ENCODE peak calls at places on chromosome 15, in five cellular contexts. D, C, Z, V and K are unnamed samples.

GRCh38 chr15:63077952-63078351 is 35.4 kb downstream of the TPM1 start:
- DNase-seq in D (no peak), C (no peak), Z (no peak), V (no peak), K (no peak)

GRCh38 chr15:51267047-51267713 is 71.2 kb downstream of the CYP19A1 start:
- DNase-seq in D (no peak), C (peak; percentile 49), Z (no peak), V (no peak), K (peak; percentile 58)

GRCh38 chr15:45399381-45400212 is 21.3 kb upstream of the GATM start:
- DNase-seq in D (no peak), C (peak; percentile 89), Z (peak; percentile 52), V (no peak), K (peak; percentile 73)

GRCh38 chr15:85750319-85750806 is 44.4 kb downstream of the KLHL25 start:
- DNase-seq in D (no peak), C (no peak), Z (no peak), V (peak; percentile 90), K (no peak)

GRCh38 chr15:31574761-31575160 is 248.1 kb downstream of the KLF13 start:
- DNase-seq in D (no peak), C (no peak), Z (no peak), V (no peak), K (no peak)

GRCh38 chr15:82643992-82644391 is 3.2 kb downstream of the CPEB1 start:
- DNase-seq in D (no peak), C (no peak), Z (no peak), V (no peak), K (no peak)

GRCh38 chr15:85314653-85315052 is 65.8 kb upstream of the AKAP13 start:
- DNase-seq in D (no peak), C (no peak), Z (no peak), V (no peak), K (no peak)

GRCh38 chr15:31247404-31247803 is 79.2 kb upstream of the KLF13 start:
- DNase-seq in D (no peak), C (no peak), Z (no peak), V (no peak), K (no peak)

GRCh38 chr15:66885281-66885915 is 180.0 kb upstream of the SMAD3 start:
- DNase-seq in D (no peak), C (no peak), Z (no peak), V (peak; percentile 68), K (no peak)

GRCh38 chr15:65338366-65338765 is 33.9 kb downstream of the RNU5B-1 start:
- DNase-seq in D (no peak), C (no peak), Z (no peak), V (no peak), K (no peak)

GRCh38 chr15:61226313-61227250 is 2.5 kb downstream of the RORA start:
- DNase-seq in D (no peak), C (peak; percentile 12), Z (no peak), V (no peak), K (peak; percentile 15)

GRCh38 chr15:83767786-83768185 is 113.9 kb downstream of the ADAMTSL3 start:
- DNase-seq in D (no peak), C (no peak), Z (no peak), V (no peak), K (no peak)

GRCh38 chr15:66621491-66622467 is 56.0 kb upstream of the LCTL start:
- DNase-seq in D (no peak), C (peak; percentile 68), Z (no peak), V (no peak), K (no peak)

GRCh38 chr15:50238263-50238662 is 27.3 kb downstream of the HDC start:
- DNase-seq in D (no peak), C (no peak), Z (no peak), V (no peak), K (no peak)

GRCh38 chr15:60614862-60615771 is 136.2 kb upstream of the ICE2 start:
- DNase-seq in D (no peak), C (no peak), Z (no peak), V (no peak), K (no peak)

GRCh38 chr15:76376816-76377215 is 40.2 kb downstream of the ISL2 start:
- DNase-seq in D (no peak), C (no peak), Z (no peak), V (no peak), K (no peak)

GRCh38 chr15:36401586-36401966 is 177.8 kb upstream of the CDIN1 start:
- DNase-seq in D (no peak), C (no peak), Z (no peak), V (no peak), K (no peak)

GRCh38 chr15:67024322-67024997 is 40.9 kb upstream of the SMAD3 start:
- DNase-seq in D (peak; percentile 85), C (peak; percentile 98), Z (peak; percentile 93), V (peak; percentile 87), K (peak; percentile 97)

GRCh38 chr15:88465633-88466219 is 1.5 kb downstream of the MRPL46 start:
- DNase-seq in D (peak; percentile 17), C (peak; percentile 77), Z (peak; percentile 73), V (no peak), K (peak; percentile 88)

GRCh38 chr15:42385980-42386695 is 26.8 kb downstream of the CAPN3 start:
- DNase-seq in D (no peak), C (no peak), Z (no peak), V (no peak), K (no peak)

GRCh38 chr15:85421116-85421925 is 40.9 kb downstream of the AKAP13 start:
- DNase-seq in D (no peak), C (no peak), Z (no peak), V (no peak), K (no peak)

GRCh38 chr15:39597336-39597735 is 16.5 kb downstream of the THBS1 start:
- DNase-seq in D (no peak), C (no peak), Z (no peak), V (no peak), K (no peak)

GRCh38 chr15:94238539-94239118 is 7.3 kb downstream of the MCTP2 start:
- DNase-seq in D (no peak), C (no peak), Z (no peak), V (no peak), K (no peak)

GRCh38 chr15:64046347-64047153 is at the start of gene DAPK2:
- DNase-seq in D (no peak), C (peak; percentile 89), Z (peak; percentile 56), V (no peak), K (peak; percentile 41)

GRCh38 chr15:94306700-94307650 is 75.6 kb downstream of the MCTP2 start:
- DNase-seq in D (no peak), C (no peak), Z (peak; percentile 81), V (no peak), K (no peak)

GRCh38 chr15:82044373-82045178 is 1.2 kb downstream of the MEX3B start:
- DNase-seq in D (peak; percentile 36), C (peak; percentile 81), Z (peak; percentile 32), V (no peak), K (peak; percentile 39)

GRCh38 chr15:88605507-88606436 is 15.4 kb upstream of the AEN start:
- DNase-seq in D (no peak), C (peak; percentile 70), Z (peak; percentile 20), V (no peak), K (peak; percentile 63)

GRCh38 chr15:47727676-47728075 is 10.4 kb downstream of the SEMA6D start:
- DNase-seq in D (no peak), C (no peak), Z (no peak), V (no peak), K (no peak)

DNA sequence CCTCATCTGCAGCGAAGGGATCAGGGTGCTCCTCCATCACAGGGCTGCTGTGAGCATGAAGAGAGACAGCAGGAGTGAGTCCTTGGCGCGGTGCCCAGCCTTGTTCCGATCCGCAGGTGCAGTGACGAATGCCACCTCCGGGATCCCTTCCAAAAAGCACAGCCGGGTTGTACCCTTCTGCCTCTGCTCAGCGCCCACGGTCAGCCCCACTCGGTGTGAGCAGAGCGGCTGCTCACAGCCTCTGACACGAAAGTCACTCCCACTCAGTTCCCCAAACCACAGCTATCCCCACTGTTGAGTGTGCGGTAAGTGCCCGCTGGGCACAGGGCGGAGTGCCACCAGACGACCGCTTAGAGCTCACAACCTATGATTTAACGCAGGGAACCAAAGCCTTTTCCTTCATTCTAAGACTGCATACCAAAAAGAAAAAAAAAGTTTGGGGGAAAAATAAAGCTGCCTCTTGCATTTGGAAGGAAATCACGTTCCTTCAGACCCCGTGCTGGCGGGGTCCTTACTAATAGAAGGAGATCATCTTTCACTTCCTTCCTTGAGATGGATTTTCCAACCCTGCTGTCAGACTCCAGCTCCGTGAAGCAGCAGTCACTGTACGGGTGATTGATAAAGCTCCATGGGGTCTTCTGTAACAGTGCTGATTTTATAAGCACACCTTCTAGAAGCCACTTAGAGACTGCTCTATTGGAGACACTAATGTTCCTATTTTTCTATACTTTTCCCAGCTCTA is 34.7 kb upstream of the TUBGCP5 start:
- DNase-seq in D (no peak), C (no peak), Z (peak; percentile 15), V (no peak), K (no peak)
- H3K4me3 ChIP-seq in D (no peak overlapping the region), C (no peak overlapping the region), Z (no peak overlapping the region), V (no peak overlapping the region), K (no peak overlapping the region)

GRCh38 chr15:40826123-40827075 is 2.1 kb downstream of the PPP1R14D start:
- DNase-seq in D (no peak), C (peak; percentile 57), Z (no peak), V (no peak), K (peak; percentile 34)
- H3K4me3 ChIP-seq in D (no peak overlapping the region), C (no peak overlapping the region), Z (no peak overlapping the region), V (no peak overlapping the region), K (no peak overlapping the region)

GRCh38 chr15:70447081-70447480 is 316.3 kb downstream of the UACA start:
- DNase-seq in D (no peak), C (no peak), Z (no peak), V (no peak), K (no peak)

GRCh38 chr15:70447511-70447910 is 315.8 kb downstream of the UACA start:
- DNase-seq in D (no peak), C (no peak), Z (no peak), V (no peak), K (no peak)

GRCh38 chr15:70449311-70450141 is 313.8 kb downstream of the UACA start:
- DNase-seq in D (no peak), C (no peak), Z (no peak), V (no peak), K (no peak)

GRCh38 chr15:70450142-70450443 is 313.3 kb downstream of the UACA start:
- DNase-seq in D (no peak), C (no peak), Z (no peak), V (no peak), K (no peak)

DNA sequence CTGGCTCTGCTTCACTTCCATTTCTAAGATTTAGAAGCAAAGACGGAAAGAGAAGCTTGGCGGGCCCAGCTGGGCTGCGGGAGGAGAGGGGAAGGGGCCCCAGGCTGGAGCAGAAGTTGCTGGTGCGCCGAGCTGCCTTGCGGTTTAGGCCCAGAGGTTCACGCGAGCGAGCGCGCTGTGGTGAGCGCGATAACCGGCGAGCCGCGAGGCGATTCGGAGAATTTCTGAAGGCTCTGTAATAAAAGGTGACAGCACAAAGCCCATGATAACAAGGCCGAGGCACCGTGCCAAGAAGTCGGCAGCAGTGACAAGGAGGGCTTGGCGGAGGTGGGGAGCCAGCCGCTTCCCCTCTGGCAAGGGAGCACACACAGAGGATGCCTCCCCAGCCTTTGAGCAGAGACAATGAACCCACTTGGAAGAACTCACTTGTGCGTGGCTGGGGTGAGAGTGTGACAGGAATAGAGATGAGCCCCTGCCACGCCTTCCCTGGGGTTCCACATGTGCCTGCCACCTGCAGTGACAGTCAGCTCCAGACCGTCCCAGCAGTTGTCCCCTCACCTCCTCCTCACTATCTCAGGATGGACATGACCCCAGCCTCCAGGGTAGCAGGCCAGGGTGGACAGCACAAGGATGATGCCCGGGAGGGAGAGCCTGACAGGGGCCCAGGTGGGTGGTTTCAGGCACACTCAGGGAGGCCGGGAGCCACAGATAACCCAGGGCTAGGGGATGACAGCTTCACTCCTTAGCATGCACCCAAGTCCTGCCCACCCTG is 315.2 kb downstream of the UACA start:
- DNase-seq in D (no peak), C (no peak), Z (no peak), V (no peak), K (peak; percentile 14)
- H3K4me3 ChIP-seq in D (no peak overlapping the region), C (no peak overlapping the region), Z (no peak overlapping the region), V (no peak overlapping the region), K (no peak overlapping the region)

GRCh38 chr15:29921130-29921601 is 98.9 kb upstream of the TJP1 start:
- DNase-seq in D (no peak), C (no peak), Z (peak; percentile 71), V (no peak), K (no peak)
- H3K4me3 ChIP-seq in D (no peak overlapping the region), C (no peak overlapping the region), Z (peak overlapping the region; percentile 41), V (no peak overlapping the region), K (no peak overlapping the region)